ENCODE peak calls at places on chromosomes 4 and X, in eight cellular contexts. H, Z, Y, E, F, J, B and I are unnamed samples.

GRCh38 chr4:63430105-63430504 is 979.1 kb downstream of the TECRL start:
- DNase-seq in H (no peak), Z (no peak), Y (no peak), E (no peak), F (no peak), J (no peak), B (no peak), I (no peak)

GRCh38 chr4:12697970-12698369 is 786.2 kb downstream of the RAB28 start:
- DNase-seq in H (no peak), Z (no peak), Y (no peak), E (no peak), F (no peak), J (no peak), B (no peak), I (no peak)

GRCh38 chrX:41475611-41476241 is 28.6 kb downstream of the NYX start:
- DNase-seq in H (no peak), Z (no peak), Y (no peak), E (no peak), F (no peak), J (no peak), B (no peak), I (no peak)

GRCh38 chr4:132651193-132651592 is 497.9 kb upstream of the PCDH10 start:
- DNase-seq in H (no peak), Z (no peak), Y (no peak), E (no peak), F (no peak), J (no peak), B (no peak), I (no peak)

GRCh38 chr4:102758241-102758871 is 2.4 kb downstream of the MANBA start:
- DNase-seq in H (no peak), Z (no peak), Y (no peak), E (no peak), F (no peak), J (no peak), B (no peak), I (no peak)

GRCh38 chrX:102712967-102713677 is 874 bp downstream of the GPRASP2 start:
- DNase-seq in H (peak; percentile 34), Z (peak; percentile 60), Y (no peak), E (peak; percentile 71), F (peak; percentile 54), J (no peak), B (peak; percentile 18), I (no peak)

GRCh38 chr4:182653596-182653995 is 263.6 kb downstream of the DCTD start:
- DNase-seq in H (peak; percentile 80), Z (no peak), Y (no peak), E (no peak), F (peak; percentile 85), J (no peak), B (no peak), I (peak; percentile 36)

GRCh38 chr4:178752954-178753525 is 1310.8 kb upstream of the AGA start:
- DNase-seq in H (no peak), Z (no peak), Y (no peak), E (no peak), F (peak; percentile 1), J (no peak), B (no peak), I (no peak)

GRCh38 chr4:91092398-91092955 is 965.3 kb downstream of the CCSER1 start:
- DNase-seq in H (no peak), Z (no peak), Y (no peak), E (no peak), F (no peak), J (no peak), B (no peak), I (no peak)

GRCh38 chr4:145545538-145546224 is 64.0 kb downstream of the SMAD1 start:
- DNase-seq in H (peak; percentile 75), Z (no peak), Y (peak; percentile 95), E (peak; percentile 94), F (peak; percentile 96), J (peak; percentile 95), B (peak; percentile 91), I (peak; percentile 77)

GRCh38 chrX:19886888-19887531 is 390 bp downstream of the SH3KBP1 start:
- DNase-seq in H (no peak), Z (peak; percentile 66), Y (no peak), E (peak; percentile 21), F (peak; percentile 19), J (no peak), B (no peak), I (no peak)

GRCh38 chrX:152992120-152992519 is 1.8 kb downstream of the PNMA5 start:
- DNase-seq in H (no peak), Z (no peak), Y (no peak), E (no peak), F (no peak), J (no peak), B (no peak), I (no peak)

GRCh38 chr4:134567461-134567860 is 365.9 kb upstream of the PABPC4L start:
- DNase-seq in H (peak; percentile 25), Z (no peak), Y (no peak), E (peak; percentile 4), F (peak; percentile 28), J (no peak), B (no peak), I (no peak)

GRCh38 chr4:95510877-95511276 is 37.9 kb downstream of the UNC5C start:
- DNase-seq in H (no peak), Z (no peak), Y (no peak), E (no peak), F (no peak), J (no peak), B (no peak), I (no peak)

GRCh38 chr4:122412547-122412946 is 33.7 kb downstream of the ADAD1 start:
- DNase-seq in H (no peak), Z (no peak), Y (no peak), E (peak; percentile 2), F (peak; percentile 5), J (no peak), B (no peak), I (no peak)

GRCh38 chr4:24913099-24913445 is 230 bp upstream of the CCDC149 start:
- DNase-seq in H (no peak), Z (no peak), Y (no peak), E (no peak), F (no peak), J (no peak), B (no peak), I (no peak)

GRCh38 chr4:1746265-1746691 is 25.0 kb downstream of the TACC3 start:
- DNase-seq in H (peak; percentile 74), Z (peak; percentile 86), Y (no peak), E (peak; percentile 74), F (peak; percentile 54), J (no peak), B (peak; percentile 22), I (no peak)

GRCh38 chrX:386239-386767 is 404 bp downstream of the PPP2R3B start:
- DNase-seq in H (no peak), Z (no peak), Y (no peak), E (no peak), F (no peak), J (no peak), B (no peak), I (no peak)

GRCh38 chrX:150405576-150405975 is 42.5 kb downstream of the MAMLD1 start:
- DNase-seq in H (no peak), Z (no peak), Y (no peak), E (no peak), F (no peak), J (no peak), B (no peak), I (no peak)

GRCh38 chr4:41882622-41883347 is 52.4 kb upstream of the TMEM33 start:
- DNase-seq in H (peak; percentile 25), Z (peak; percentile 74), Y (no peak), E (peak; percentile 44), F (peak; percentile 19), J (no peak), B (no peak), I (no peak)

GRCh38 chr4:41880840-41881831 is 54.1 kb upstream of the TMEM33 start:
- DNase-seq in H (no peak), Z (no peak), Y (no peak), E (no peak), F (no peak), J (no peak), B (no peak), I (no peak)

GRCh38 chr4:41883988-41884737 is 51.1 kb upstream of the TMEM33 start:
- DNase-seq in H (no peak), Z (no peak), Y (no peak), E (no peak), F (no peak), J (no peak), B (no peak), I (no peak)

GRCh38 chr4:41880022-41880837 is 55.0 kb upstream of the TMEM33 start:
- DNase-seq in H (no peak), Z (no peak), Y (no peak), E (no peak), F (no peak), J (no peak), B (no peak), I (no peak)

GRCh38 chr4:41881931-41882621 is 53.2 kb upstream of the TMEM33 start:
- DNase-seq in H (no peak), Z (no peak), Y (no peak), E (no peak), F (no peak), J (no peak), B (no peak), I (no peak)
- H3K4me3 ChIP-seq in H (no peak overlapping the region), Z (peak overlapping the region; percentile 40), Y (peak overlapping the region; percentile 14), E (peak overlapping the region; percentile 18), F (no peak overlapping the region), J (no peak overlapping the region), B (peak overlapping the region; percentile 29), I (no peak overlapping the region)

GRCh38 chrX:46904626-46905025 is 7.6 kb upstream of the JADE3 start:
- DNase-seq in H (no peak), Z (no peak), Y (no peak), E (no peak), F (no peak), J (no peak), B (no peak), I (no peak)

GRCh38 chrX:46898207-46898606 is 14.0 kb upstream of the JADE3 start:
- DNase-seq in H (no peak), Z (no peak), Y (no peak), E (no peak), F (no peak), J (no peak), B (no peak), I (no peak)

GRCh38 chrX:46903458-46904242 is 8.6 kb upstream of the JADE3 start:
- DNase-seq in H (peak; percentile 58), Z (peak; percentile 88), Y (no peak), E (peak; percentile 77), F (peak; percentile 65), J (peak; percentile 11), B (peak; percentile 38), I (no peak)
- TF ChIP-seq CTCF in H (peak; percentile 75), Z (peak; percentile 52), Y (peak; percentile 66), E (peak; percentile 61), F (peak; percentile 62), J (peak; percentile 59), B (peak; percentile 60), I (peak; percentile 83)

DNA sequence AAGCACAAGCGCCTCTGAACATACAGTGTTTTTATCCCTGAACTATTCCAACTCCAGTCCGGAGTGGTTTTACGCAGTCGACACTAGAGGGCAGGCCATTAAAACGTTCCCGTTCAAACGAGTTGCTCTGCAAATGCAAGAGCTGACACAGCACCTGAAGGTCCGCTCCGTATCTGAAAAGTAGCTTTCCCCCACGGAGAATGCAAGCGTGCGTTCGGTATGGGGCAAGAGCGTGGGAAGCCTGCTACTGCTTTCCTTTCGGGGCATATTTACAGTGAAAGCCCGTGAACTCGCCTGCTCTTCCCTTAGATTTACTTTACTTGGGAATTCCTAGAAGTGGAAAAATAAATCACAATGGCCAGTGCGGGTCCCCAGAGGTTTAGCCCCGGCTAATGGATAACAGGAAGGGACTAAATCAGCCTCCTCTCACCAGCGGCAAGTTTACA is 190.8 kb downstream of the TSPAN5 start:
- DNase-seq in H (peak; percentile 91), Z (peak; percentile 75), Y (peak; percentile 72), E (peak; percentile 97), F (peak; percentile 91), J (peak; percentile 88), B (peak; percentile 88), I (peak; percentile 67)
- H3K4me3 ChIP-seq in H (peak overlapping the region; percentile 42), Z (peak overlapping the region; percentile 38), Y (peak overlapping the region; percentile 54), E (peak overlapping the region; percentile 29), F (peak overlapping the region; percentile 39), J (peak overlapping the region; percentile 45), B (peak overlapping the region; percentile 24), I (peak overlapping the region; percentile 55)

GRCh38 chrX:80237072-80237471 is 183.2 kb upstream of the TENT5D start:
- DNase-seq in H (no peak), Z (no peak), Y (no peak), E (no peak), F (no peak), J (no peak), B (no peak), I (no peak)
- TF ChIP-seq CTCF in H (no peak), Z (no peak), Y (peak; percentile 47), E (no peak), F (no peak), J (no peak), B (no peak), I (no peak)